ENCODE peak calls at places on chromosomes 2 and 18, in four cellular contexts. A is A549, W is GM12878, J is IMR-90. P is an unnamed sample.
A peak's percentile ranks its signal among the peaks of the same experiment; 100 is the strongest.

GRCh38 chr2:190460533-190460932 is 52.4 kb downstream of the MFSD6 start:
- DNase-seq in A (no peak), W (no peak), J (no peak), P (no peak)

GRCh38 chr18:10242922-10243680 is 211.3 kb upstream of the APCDD1 start:
- DNase-seq in A (no peak), W (no peak), J (no peak), P (peak; percentile 39)

GRCh38 chr2:158290225-158290624 is 166.3 kb downstream of the CCDC148 start:
- DNase-seq in A (no peak), W (no peak), J (no peak), P (no peak)

GRCh38 chr18:13629841-13630747 is 96.3 kb downstream of the FAM210A start:
- DNase-seq in A (peak; percentile 51), W (peak; percentile 48), J (peak; percentile 50), P (peak; percentile 66)

GRCh38 chr2:77629529-77629928 is 107.4 kb upstream of the LRRTM4 start:
- DNase-seq in A (no peak), W (no peak), J (no peak), P (no peak)

GRCh38 chr18:46917108-46917807 is at the start of the genes KATNAL2 and PIAS2:
- DNase-seq in A (peak; percentile 68), W (no peak), J (peak; percentile 58), P (peak; percentile 85)

GRCh38 chr2:11009866-11010265 is 98.1 kb downstream of the KCNF1 start:
- DNase-seq in A (no peak), W (no peak), J (no peak), P (no peak)

GRCh38 chr18:54775686-54776085 is 52.6 kb upstream of the RAB27B start:
- DNase-seq in A (peak; percentile 84), W (no peak), J (peak; percentile 85), P (peak; percentile 37)

GRCh38 chr2:100060875-100061274 is 81.5 kb downstream of the AFF3 start:
- DNase-seq in A (no peak), W (no peak), J (no peak), P (no peak)

DNA sequence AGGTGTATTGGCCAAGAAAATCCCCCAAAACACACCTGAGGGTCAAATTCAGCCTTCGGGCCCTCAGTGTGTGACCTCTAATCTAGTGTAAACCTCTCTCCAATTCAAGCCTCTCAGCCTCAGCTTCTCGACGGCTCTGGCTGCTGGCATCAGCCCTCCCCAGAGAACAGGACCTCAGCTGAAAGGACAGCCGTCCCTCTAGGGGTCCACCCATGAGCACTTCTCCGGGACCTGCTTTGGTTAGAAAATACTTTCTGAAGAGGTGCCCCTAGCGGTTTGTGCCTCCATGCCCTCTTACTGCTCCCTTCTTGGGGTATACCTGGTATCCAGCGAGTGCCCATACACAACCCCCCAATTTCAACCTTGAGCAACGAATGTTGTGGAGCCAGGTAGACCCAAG is 48.8 kb downstream of the INHBB start:
- DNase-seq in A (no peak), W (no peak), J (no peak), P (no peak)
- TF ChIP-seq ELK1 in A (no peak), W (no peak), J (no peak), P (no peak)

GRCh38 chr2:39664898-39665591 is 672 bp upstream of the TMEM178A start:
- DNase-seq in A (no peak), W (no peak), J (no peak), P (no peak)
- TF ChIP-seq POLR2A in A (no peak), W (no peak), J (no peak), P (no peak)

GRCh38 chr18:25557006-25557405 is 205.0 kb upstream of the ZNF521 start:
- DNase-seq in A (no peak), W (no peak), J (no peak), P (no peak)

GRCh38 chr18:25563346-25563745 is 211.4 kb upstream of the ZNF521 start:
- DNase-seq in A (no peak), W (no peak), J (no peak), P (no peak)

GRCh38 chr18:25563816-25564370 is 211.9 kb upstream of the ZNF521 start:
- DNase-seq in A (no peak), W (no peak), J (no peak), P (no peak)

GRCh38 chr18:25560369-25560768 is 208.4 kb upstream of the ZNF521 start:
- DNase-seq in A (no peak), W (no peak), J (no peak), P (no peak)

GRCh38 chr18:25561923-25562322 is 210.0 kb upstream of the ZNF521 start:
- DNase-seq in A (peak; percentile 2), W (no peak), J (peak; percentile 33), P (peak; percentile 26)
- TF ChIP-seq ELK1 in A (no peak), W (no peak), J (no peak), P (no peak)

GRCh38 chr2:219500135-219500534 is 1.4 kb downstream of the GMPPA start:
- DNase-seq in A (peak; percentile 30), W (no peak), J (peak; percentile 50), P (no peak)

GRCh38 chr2:219499555-219499954 is 864 bp downstream of the GMPPA start:
- DNase-seq in A (no peak), W (no peak), J (no peak), P (no peak)

GRCh38 chr2:219498280-219499057 is at the start of gene GMPPA:
- DNase-seq in A (peak; percentile 98), W (peak; percentile 96), J (peak; percentile 99), P (peak; percentile 77)

GRCh38 chr2:219497495-219498279 is 1.0 kb upstream of the GMPPA start:
- DNase-seq in A (peak; percentile 85), W (no peak), J (peak; percentile 74), P (peak; percentile 87)

DNA sequence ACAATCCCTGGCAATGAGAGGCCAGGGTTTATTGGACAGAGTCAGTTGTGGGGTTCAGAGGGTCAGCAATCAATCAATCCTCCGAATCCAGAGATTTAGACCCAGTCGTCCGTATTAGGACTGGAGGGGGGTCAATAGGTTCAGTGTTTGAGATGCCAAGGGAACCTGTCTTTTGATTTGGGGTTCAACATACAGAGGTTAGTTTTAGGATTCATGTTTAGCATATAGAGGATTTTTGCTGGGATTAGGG is 292 bp downstream of the GMPPA start:
- DNase-seq in A (no peak), W (no peak), J (no peak), P (no peak)
- TF ChIP-seq POLR2A in A (no peak), W (no peak), J (no peak), P (no peak)

GRCh38 chr2:203893386-203893785 is 25.8 kb downstream of the CTLA4 start:
- DNase-seq in A (no peak), W (no peak), J (peak; percentile 24), P (no peak)
- TF ChIP-seq ELK1 in A (no peak), W (no peak), J (no peak), P (no peak)

DNA sequence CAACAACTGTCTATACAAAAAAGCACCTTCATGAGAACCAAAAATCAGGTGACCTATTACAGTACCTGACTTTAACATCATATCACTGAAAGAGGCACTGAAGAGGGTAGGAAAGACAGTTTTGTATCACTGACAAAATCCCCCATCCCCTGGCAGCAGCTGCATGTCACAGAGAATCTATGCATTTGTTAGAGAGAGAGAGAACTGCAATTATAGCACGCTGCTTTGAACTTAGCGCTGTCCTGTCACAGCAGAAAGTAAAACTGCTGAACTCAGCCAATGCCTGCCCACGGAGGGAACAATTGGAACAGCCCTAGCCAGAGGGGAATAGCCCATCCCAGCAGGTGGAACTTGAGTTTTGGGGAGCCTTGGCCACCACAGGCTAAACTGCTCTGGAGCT is 75.1 kb upstream of the NOL4 start:
- DNase-seq in A (no peak), W (no peak), J (no peak), P (no peak)
- TF ChIP-seq POLR2A in A (no peak), W (no peak), J (no peak), P (no peak)

GRCh38 chr2:235964787-235965390 is 203.3 kb downstream of the GBX2 start:
- DNase-seq in A (no peak), W (no peak), J (no peak), P (no peak)
- TF ChIP-seq ELK1 in A (no peak), W (no peak), J (no peak), P (no peak)

DNA sequence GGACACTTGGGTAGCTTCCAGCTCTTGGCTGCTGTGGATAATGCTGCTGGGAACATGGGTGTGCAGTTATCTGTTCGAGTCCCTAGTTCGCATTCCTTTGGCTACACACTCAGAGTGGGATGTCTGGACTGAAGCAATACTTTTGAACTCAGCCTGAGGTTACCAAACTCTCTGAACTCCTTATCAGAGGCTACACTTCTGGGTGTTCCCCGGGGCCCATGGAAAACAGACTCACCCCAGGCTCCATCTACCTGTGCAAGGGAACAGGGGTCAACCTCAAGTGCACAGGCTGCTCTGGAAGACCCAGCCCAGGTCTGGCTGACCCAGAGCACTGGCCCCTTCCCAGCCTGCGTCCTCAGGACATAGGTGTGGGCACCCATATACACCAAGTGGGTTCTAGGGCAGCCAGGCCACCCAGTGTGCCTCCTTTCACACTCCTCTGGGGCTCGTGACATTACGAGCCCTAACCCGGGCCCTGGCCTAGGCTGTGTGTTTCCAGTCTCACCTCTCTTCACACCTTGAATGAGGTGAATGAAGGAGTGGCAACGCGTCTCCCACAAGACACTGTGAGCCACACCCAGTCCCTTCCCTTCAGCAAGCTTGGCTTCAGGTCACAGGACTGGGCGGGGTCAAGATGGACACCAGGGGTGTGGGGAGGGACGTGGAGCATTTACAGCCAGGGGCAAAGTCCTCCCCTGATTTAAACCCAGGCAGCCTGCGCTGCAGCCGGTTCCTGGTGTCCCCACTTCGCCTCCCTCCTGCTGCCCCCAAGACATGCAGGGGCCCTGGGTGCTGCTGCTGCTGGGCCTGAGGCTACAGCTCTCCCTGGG is at the start of gene ALPI:
- DNase-seq in A (no peak), W (no peak), J (no peak), P (peak; percentile 27)
- TF ChIP-seq POLR2A in A (no peak), W (no peak), J (no peak), P (no peak)